ENCODE peak calls at places on chromosomes 16 and 17, in eight cellular contexts. C, W, L, O, Q, S, P and D are unnamed samples.

GRCh38 chr16:49859139-49859947 is 3.4 kb upstream of the ZNF423 start:
- DNase-seq in C (no peak), W (no peak), L (no peak), O (no peak), Q (peak), S (peak), P (no peak), D (no peak)

GRCh38 chr16:66923866-66924265 is 1.5 kb downstream of the RRAD start:
- DNase-seq in C (no peak), W (no peak), L (no peak), O (no peak), Q (no peak), S (no peak), P (no peak), D (no peak)

GRCh38 chr16:80167657-80168056 is 373.1 kb upstream of the DYNLRB2 start:
- DNase-seq in C (no peak), W (no peak), L (no peak), O (no peak), Q (no peak), S (no peak), P (peak), D (no peak)

GRCh38 chr17:43814026-43814425 is 18.9 kb downstream of the MPP3 start:
- DNase-seq in C (no peak), W (no peak), L (no peak), O (no peak), Q (no peak), S (no peak), P (no peak), D (no peak)

GRCh38 chr17:31448467-31449077 is 57.1 kb downstream of the RAB11FIP4 start:
- DNase-seq in C (peak), W (no peak), L (no peak), O (peak), Q (peak), S (no peak), P (no peak), D (no peak)

GRCh38 chr16:20647736-20648135 is 49.7 kb downstream of the ACSM1 start:
- DNase-seq in C (no peak), W (no peak), L (no peak), O (no peak), Q (no peak), S (no peak), P (no peak), D (no peak)

GRCh38 chr17:3985800-3986199 is 21.6 kb upstream of the ATP2A3 start:
- DNase-seq in C (no peak), W (no peak), L (no peak), O (no peak), Q (no peak), S (no peak), P (no peak), D (no peak)

GRCh38 chr16:66979011-66979717 is 9.2 kb upstream of the CES4A start:
- DNase-seq in C (peak), W (no peak), L (peak), O (peak), Q (no peak), S (no peak), P (no peak), D (no peak)

GRCh38 chr17:40598928-40599627 is 33.8 kb upstream of the CCR7 start:
- DNase-seq in C (peak), W (peak), L (no peak), O (no peak), Q (no peak), S (peak), P (no peak), D (no peak)

GRCh38 chr17:14604920-14605599 is 304.2 kb downstream of the HS3ST3B1 start:
- DNase-seq in C (no peak), W (no peak), L (peak), O (no peak), Q (no peak), S (peak), P (no peak), D (peak)

GRCh38 chr17:14058051-14058450 is 11.3 kb upstream of the COX10 start:
- DNase-seq in C (no peak), W (no peak), L (no peak), O (peak), Q (no peak), S (no peak), P (no peak), D (no peak)

GRCh38 chr17:6374761-6375312 is 60.1 kb downstream of the AIPL1 start:
- DNase-seq in C (no peak), W (peak), L (no peak), O (peak), Q (peak), S (peak), P (no peak), D (no peak)

GRCh38 chr17:77546772-77547201 is 406.0 kb downstream of the SEC14L1 start:
- DNase-seq in C (no peak), W (no peak), L (no peak), O (no peak), Q (no peak), S (no peak), P (no peak), D (no peak)

GRCh38 chr16:69150146-69150865 is 17.9 kb downstream of the UTP4 start:
- DNase-seq in C (peak), W (no peak), L (peak), O (peak), Q (peak), S (peak), P (peak), D (peak)

GRCh38 chr17:16100737-16101400 is 101.2 kb downstream of the TTC19 start:
- DNase-seq in C (no peak), W (no peak), L (no peak), O (peak), Q (peak), S (peak), P (no peak), D (no peak)

GRCh38 chr17:79631640-79632431 is 21.0 kb upstream of the RBFOX3 start:
- DNase-seq in C (no peak), W (no peak), L (no peak), O (no peak), Q (no peak), S (no peak), P (no peak), D (no peak)

GRCh38 chr16:24497405-24497804 is 42.0 kb upstream of the RBBP6 start:
- DNase-seq in C (no peak), W (no peak), L (no peak), O (peak), Q (peak), S (no peak), P (no peak), D (no peak)

GRCh38 chr16:81926036-81926435 is 85.2 kb downstream of the SDR42E1 start:
- DNase-seq in C (no peak), W (no peak), L (no peak), O (no peak), Q (no peak), S (no peak), P (no peak), D (no peak)

GRCh38 chr17:74183411-74183810 is 20.1 kb upstream of the RPL38 start:
- DNase-seq in C (no peak), W (no peak), L (no peak), O (no peak), Q (no peak), S (no peak), P (no peak), D (no peak)

GRCh38 chr17:30379303-30380105 is 777 bp downstream of the CPD start:
- DNase-seq in C (no peak), W (no peak), L (no peak), O (peak), Q (peak), S (peak), P (no peak), D (peak)

GRCh38 chr17:71084219-71084618 is 914.9 kb downstream of the KCNJ2 start:
- DNase-seq in C (peak), W (no peak), L (no peak), O (peak), Q (peak), S (peak), P (peak), D (peak)

GRCh38 chr17:50708050-50709000 is 611 bp upstream of the ANKRD40 start:
- DNase-seq in C (no peak), W (no peak), L (no peak), O (peak), Q (peak), S (no peak), P (no peak), D (peak)

GRCh38 chr17:49527927-49528651 is 33.0 kb downstream of the NGFR start:
- DNase-seq in C (no peak), W (no peak), L (no peak), O (no peak), Q (no peak), S (no peak), P (no peak), D (no peak)

GRCh38 chr17:49464049-49464448 is 31.0 kb upstream of the NGFR start:
- DNase-seq in C (no peak), W (no peak), L (no peak), O (no peak), Q (no peak), S (no peak), P (no peak), D (no peak)

GRCh38 chr16:49330562-49331201 is 42.9 kb upstream of the C16orf78 start:
- DNase-seq in C (no peak), W (no peak), L (no peak), O (no peak), Q (no peak), S (no peak), P (no peak), D (no peak)

GRCh38 chr16:11133344-11133921 is 122.6 kb downstream of the SOCS1 start:
- DNase-seq in C (peak), W (no peak), L (peak), O (peak), Q (peak), S (no peak), P (no peak), D (peak)

GRCh38 chr17:44417553-44417952 is 28.1 kb upstream of the ITGA2B start:
- DNase-seq in C (peak), W (no peak), L (no peak), O (peak), Q (peak), S (peak), P (no peak), D (no peak)

GRCh38 chr17:64155090-64155630 is 25.2 kb upstream of the ERN1 start:
- DNase-seq in C (no peak), W (no peak), L (no peak), O (no peak), Q (no peak), S (no peak), P (no peak), D (no peak)

GRCh38 chr17:37490638-37491614 is 1.2 kb downstream of the DUSP14 start:
- DNase-seq in C (peak), W (no peak), L (peak), O (peak), Q (peak), S (peak), P (no peak), D (peak)

GRCh38 chr17:31556969-31557620 is 165.6 kb downstream of the RAB11FIP4 start:
- DNase-seq in C (no peak), W (no peak), L (no peak), O (no peak), Q (no peak), S (no peak), P (no peak), D (no peak)